ENCODE peak calls at places on chromosomes 6 and 20, in five cellular contexts. One of them, this sample, is unnamed. For H3K4me1, the result is how much of the 10 kb centered on the place peaks cover.

GRCh38 chr6:16909599-16910360 is 148.5 kb upstream of the ATXN1 start:
- DNase-seq in lung: no peak
- DNase-seq in aorta: no peak
- DNase-seq in CD4-positive, alpha-beta memory T cell: no peak
- DNase-seq in SK-N-SH: no peak
- DNase-seq in this sample: no peak

GRCh38 chr6:148962854-148963515 is 216.2 kb downstream of the UST start:
- DNase-seq in lung: no peak
- DNase-seq in aorta: no peak
- DNase-seq in CD4-positive, alpha-beta memory T cell: no peak
- DNase-seq in SK-N-SH: no peak
- DNase-seq in this sample: no peak

GRCh38 chr20:325043-325888 is at the start of gene SOX12:
- DNase-seq in lung: peak
- DNase-seq in aorta: peak
- DNase-seq in CD4-positive, alpha-beta memory T cell: peak
- DNase-seq in SK-N-SH: peak
- DNase-seq in this sample: peak

GRCh38 chr6:88983532-88983931 is 20.1 kb upstream of the RNGTT start:
- DNase-seq in lung: no peak
- DNase-seq in aorta: no peak
- DNase-seq in CD4-positive, alpha-beta memory T cell: no peak
- DNase-seq in SK-N-SH: peak
- DNase-seq in this sample: peak

GRCh38 chr20:62603021-62603906 is 39.0 kb upstream of the SLCO4A1 start:
- DNase-seq in lung: peak
- DNase-seq in aorta: no peak
- DNase-seq in CD4-positive, alpha-beta memory T cell: peak
- DNase-seq in SK-N-SH: no peak
- DNase-seq in this sample: no peak

GRCh38 chr6:15023448-15023847 is 222.4 kb upstream of the JARID2 start:
- DNase-seq in lung: no peak
- DNase-seq in aorta: no peak
- DNase-seq in CD4-positive, alpha-beta memory T cell: peak
- DNase-seq in SK-N-SH: no peak
- DNase-seq in this sample: no peak

GRCh38 chr6:26420607-26421235 is 18.6 kb downstream of the BTN3A1 start:
- DNase-seq in lung: no peak
- DNase-seq in aorta: no peak
- DNase-seq in CD4-positive, alpha-beta memory T cell: peak
- DNase-seq in SK-N-SH: peak
- DNase-seq in this sample: peak

GRCh38 chr20:62025832-62026563 is 39.7 kb downstream of the TAF4 start:
- DNase-seq in lung: no peak
- DNase-seq in aorta: peak
- DNase-seq in CD4-positive, alpha-beta memory T cell: peak
- DNase-seq in SK-N-SH: peak
- DNase-seq in this sample: no peak

GRCh38 chr6:157456524-157456829 is 75.5 kb downstream of the ZDHHC14 start:
- DNase-seq in lung: no peak
- DNase-seq in aorta: no peak
- DNase-seq in CD4-positive, alpha-beta memory T cell: peak
- DNase-seq in SK-N-SH: no peak
- DNase-seq in this sample: no peak

GRCh38 chr6:90687751-90688380 is 101.0 kb upstream of the MAP3K7 start:
- DNase-seq in lung: no peak
- DNase-seq in aorta: no peak
- DNase-seq in CD4-positive, alpha-beta memory T cell: no peak
- DNase-seq in SK-N-SH: no peak
- DNase-seq in this sample: no peak

GRCh38 chr6:93644611-93645010 is 225.3 kb upstream of the EPHA7 start:
- DNase-seq in lung: no peak
- DNase-seq in aorta: no peak
- DNase-seq in CD4-positive, alpha-beta memory T cell: no peak
- DNase-seq in SK-N-SH: no peak
- DNase-seq in this sample: no peak

GRCh38 chr6:32529697-32530429 is at the start of gene HLA-DRB5:
- DNase-seq in lung: peak
- DNase-seq in aorta: no peak
- DNase-seq in CD4-positive, alpha-beta memory T cell: peak
- DNase-seq in SK-N-SH: no peak
- DNase-seq in this sample: no peak

GRCh38 chr6:17865243-17865642 is 122.2 kb downstream of the KIF13A start:
- DNase-seq in lung: no peak
- DNase-seq in aorta: no peak
- DNase-seq in CD4-positive, alpha-beta memory T cell: no peak
- DNase-seq in SK-N-SH: no peak
- DNase-seq in this sample: no peak

GRCh38 chr6:16804515-16805161 is 43.4 kb upstream of the ATXN1 start:
- DNase-seq in lung: no peak
- DNase-seq in aorta: no peak
- DNase-seq in CD4-positive, alpha-beta memory T cell: no peak
- DNase-seq in SK-N-SH: no peak
- DNase-seq in this sample: no peak

GRCh38 chr6:19830171-19830570 is 7.0 kb upstream of the ID4 start:
- DNase-seq in lung: no peak
- DNase-seq in aorta: no peak
- DNase-seq in CD4-positive, alpha-beta memory T cell: no peak
- DNase-seq in SK-N-SH: no peak
- DNase-seq in this sample: no peak

GRCh38 chr6:53943410-53943809 is 148.6 kb downstream of the LRRC1 start:
- DNase-seq in lung: no peak
- DNase-seq in aorta: no peak
- DNase-seq in CD4-positive, alpha-beta memory T cell: no peak
- DNase-seq in SK-N-SH: no peak
- DNase-seq in this sample: no peak

GRCh38 chr6:45679631-45680030 is 301.9 kb upstream of the SUPT3H start:
- DNase-seq in lung: no peak
- DNase-seq in aorta: no peak
- DNase-seq in CD4-positive, alpha-beta memory T cell: no peak
- DNase-seq in SK-N-SH: no peak
- DNase-seq in this sample: no peak

GRCh38 chr6:142872376-142872775 is 72.6 kb downstream of the HIVEP2 start:
- DNase-seq in lung: no peak
- DNase-seq in aorta: no peak
- DNase-seq in CD4-positive, alpha-beta memory T cell: no peak
- DNase-seq in SK-N-SH: no peak
- DNase-seq in this sample: no peak

GRCh38 chr6:149771925-149772324 is 22.4 kb downstream of the PCMT1 start:
- DNase-seq in lung: no peak
- DNase-seq in aorta: no peak
- DNase-seq in CD4-positive, alpha-beta memory T cell: no peak
- DNase-seq in SK-N-SH: no peak
- DNase-seq in this sample: no peak

GRCh38 chr6:37137881-37138568 is 31.9 kb upstream of the PIM1 start:
- DNase-seq in lung: no peak
- DNase-seq in aorta: no peak
- DNase-seq in CD4-positive, alpha-beta memory T cell: no peak
- DNase-seq in SK-N-SH: no peak
- DNase-seq in this sample: peak

GRCh38 chr20:31560900-31561598 is 44.0 kb upstream of the ID1 start:
- DNase-seq in lung: no peak
- DNase-seq in aorta: no peak
- DNase-seq in CD4-positive, alpha-beta memory T cell: no peak
- DNase-seq in SK-N-SH: no peak
- DNase-seq in this sample: no peak

GRCh38 chr6:149483849-149484635 is 772 bp downstream of the ZC3H12D start:
- DNase-seq in lung: no peak
- DNase-seq in aorta: no peak
- DNase-seq in CD4-positive, alpha-beta memory T cell: no peak
- DNase-seq in SK-N-SH: no peak
- DNase-seq in this sample: no peak

GRCh38 chr6:5744497-5744896 is 262.2 kb downstream of the NRN1 start:
- DNase-seq in lung: no peak
- DNase-seq in aorta: no peak
- DNase-seq in CD4-positive, alpha-beta memory T cell: no peak
- DNase-seq in SK-N-SH: peak
- DNase-seq in this sample: no peak

GRCh38 chr6:13762648-13763441 is 51.2 kb upstream of the RANBP9 start:
- DNase-seq in lung: peak
- DNase-seq in aorta: no peak
- DNase-seq in CD4-positive, alpha-beta memory T cell: peak
- DNase-seq in SK-N-SH: no peak
- DNase-seq in this sample: no peak

GRCh38 chr6:27871919-27872633 is 40.1 kb downstream of the OR2B2 start:
- DNase-seq in lung: peak
- DNase-seq in aorta: peak
- DNase-seq in CD4-positive, alpha-beta memory T cell: peak
- DNase-seq in SK-N-SH: peak
- DNase-seq in this sample: peak

GRCh38 chr6:132192646-132193045 is 208.6 kb downstream of the MOXD1 start:
- DNase-seq in lung: no peak
- DNase-seq in aorta: no peak
- DNase-seq in CD4-positive, alpha-beta memory T cell: no peak
- DNase-seq in SK-N-SH: no peak
- DNase-seq in this sample: no peak

DNA sequence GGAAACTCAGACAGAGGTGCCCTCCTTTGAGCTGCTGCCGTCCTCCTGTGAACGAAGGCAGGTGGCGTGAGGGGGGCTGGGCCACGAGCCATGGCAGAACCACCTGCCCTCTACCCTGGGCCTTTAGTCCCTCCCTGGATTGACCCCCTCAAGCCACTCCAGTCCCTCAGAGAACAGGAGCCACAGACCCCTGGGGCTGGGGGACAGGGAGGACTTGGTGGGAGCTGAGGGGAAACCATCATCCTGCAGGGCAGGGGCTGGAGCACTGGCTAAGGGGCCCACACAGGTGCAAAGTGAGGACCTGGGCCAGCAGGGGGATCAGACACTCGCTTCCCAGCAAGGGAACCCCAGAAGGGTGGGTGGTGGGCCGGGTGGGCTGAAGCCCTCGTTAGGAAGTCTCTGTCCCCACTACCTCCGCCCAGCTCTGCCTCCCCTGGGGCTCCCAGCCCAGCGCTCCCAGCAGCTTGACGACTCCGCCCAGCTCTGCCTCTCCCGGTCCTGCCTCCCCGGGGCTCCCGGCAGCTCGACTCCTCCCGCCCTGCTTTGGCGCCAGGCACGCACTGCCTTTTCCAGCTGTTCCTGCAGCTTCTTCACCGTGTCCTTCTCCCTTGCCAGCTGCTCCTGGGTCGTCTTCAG is 44.4 kb downstream of the DSTN start:
- DNase-seq in lung: no peak
- DNase-seq in aorta: peak
- DNase-seq in CD4-positive, alpha-beta memory T cell: no peak
- DNase-seq in SK-N-SH: peak
- DNase-seq in this sample: peak
- H3K27ac ChIP-seq in lung: peak
- H3K27ac ChIP-seq in aorta: peak
- H3K27ac ChIP-seq in CD4-positive, alpha-beta memory T cell: no peak
- H3K27ac ChIP-seq in SK-N-SH: no peak
- H3K27ac ChIP-seq in this sample: no peak

GRCh38 chr6:98633886-98634285 is 200.5 kb upstream of the POU3F2 start:
- DNase-seq in lung: no peak
- DNase-seq in aorta: no peak
- DNase-seq in CD4-positive, alpha-beta memory T cell: no peak
- DNase-seq in SK-N-SH: no peak
- DNase-seq in this sample: no peak

GRCh38 chr6:98639236-98639635 is 195.1 kb upstream of the POU3F2 start:
- DNase-seq in lung: no peak
- DNase-seq in aorta: no peak
- DNase-seq in CD4-positive, alpha-beta memory T cell: no peak
- DNase-seq in SK-N-SH: no peak
- DNase-seq in this sample: no peak

GRCh38 chr6:98636941-98637340 is 197.4 kb upstream of the POU3F2 start:
- DNase-seq in lung: no peak
- DNase-seq in aorta: no peak
- DNase-seq in CD4-positive, alpha-beta memory T cell: no peak
- DNase-seq in SK-N-SH: no peak
- DNase-seq in this sample: no peak

DNA sequence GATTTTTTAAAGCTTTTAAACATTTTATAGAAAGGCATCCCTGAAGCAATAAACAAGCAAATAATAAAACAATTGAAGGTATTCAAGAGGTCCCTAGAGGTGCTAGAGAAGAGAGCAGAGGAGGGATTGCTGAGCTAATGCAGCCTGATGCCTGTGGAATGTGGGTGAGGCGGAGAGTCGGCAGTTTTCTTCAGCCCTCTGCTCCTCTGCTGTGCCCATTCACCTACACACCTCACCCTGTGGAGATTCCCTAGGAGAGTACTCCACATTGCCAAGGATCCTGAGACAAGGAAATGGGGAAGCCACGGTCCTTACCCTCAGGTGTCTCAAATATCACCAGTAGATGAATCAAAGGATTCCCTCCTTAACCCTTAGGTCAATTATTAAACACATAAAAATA is 199.8 kb upstream of the POU3F2 start:
- DNase-seq in lung: no peak
- DNase-seq in aorta: no peak
- DNase-seq in CD4-positive, alpha-beta memory T cell: no peak
- DNase-seq in SK-N-SH: no peak
- DNase-seq in this sample: peak
- H3K4me1 ChIP-seq in lung: under half
- H3K4me1 ChIP-seq in aorta: under half
- H3K4me1 ChIP-seq in CD4-positive, alpha-beta memory T cell: under half
- H3K4me1 ChIP-seq in SK-N-SH: under half
- H3K4me1 ChIP-seq in this sample: under half

GRCh38 chr20:22384978-22385377 is 199.4 kb downstream of the FOXA2 start:
- DNase-seq in lung: no peak
- DNase-seq in aorta: no peak
- DNase-seq in CD4-positive, alpha-beta memory T cell: no peak
- DNase-seq in SK-N-SH: no peak
- DNase-seq in this sample: no peak

GRCh38 chr20:22386300-22386623 is 198.1 kb downstream of the FOXA2 start:
- DNase-seq in lung: no peak
- DNase-seq in aorta: no peak
- DNase-seq in CD4-positive, alpha-beta memory T cell: no peak
- DNase-seq in SK-N-SH: no peak
- DNase-seq in this sample: no peak

GRCh38 chr20:22385602-22386299 is 198.6 kb downstream of the FOXA2 start:
- DNase-seq in lung: no peak
- DNase-seq in aorta: no peak
- DNase-seq in CD4-positive, alpha-beta memory T cell: no peak
- DNase-seq in SK-N-SH: no peak
- DNase-seq in this sample: no peak

GRCh38 chr20:22389836-22390542 is 194.4 kb downstream of the FOXA2 start:
- DNase-seq in lung: peak
- DNase-seq in aorta: no peak
- DNase-seq in CD4-positive, alpha-beta memory T cell: no peak
- DNase-seq in SK-N-SH: no peak
- DNase-seq in this sample: peak

GRCh38 chr20:22387452-22387851 is 196.9 kb downstream of the FOXA2 start:
- DNase-seq in lung: no peak
- DNase-seq in aorta: no peak
- DNase-seq in CD4-positive, alpha-beta memory T cell: no peak
- DNase-seq in SK-N-SH: no peak
- DNase-seq in this sample: no peak
- H3K27ac ChIP-seq in lung: no peak
- H3K27ac ChIP-seq in aorta: no peak
- H3K27ac ChIP-seq in CD4-positive, alpha-beta memory T cell: no peak
- H3K27ac ChIP-seq in SK-N-SH: no peak
- H3K27ac ChIP-seq in this sample: no peak

DNA sequence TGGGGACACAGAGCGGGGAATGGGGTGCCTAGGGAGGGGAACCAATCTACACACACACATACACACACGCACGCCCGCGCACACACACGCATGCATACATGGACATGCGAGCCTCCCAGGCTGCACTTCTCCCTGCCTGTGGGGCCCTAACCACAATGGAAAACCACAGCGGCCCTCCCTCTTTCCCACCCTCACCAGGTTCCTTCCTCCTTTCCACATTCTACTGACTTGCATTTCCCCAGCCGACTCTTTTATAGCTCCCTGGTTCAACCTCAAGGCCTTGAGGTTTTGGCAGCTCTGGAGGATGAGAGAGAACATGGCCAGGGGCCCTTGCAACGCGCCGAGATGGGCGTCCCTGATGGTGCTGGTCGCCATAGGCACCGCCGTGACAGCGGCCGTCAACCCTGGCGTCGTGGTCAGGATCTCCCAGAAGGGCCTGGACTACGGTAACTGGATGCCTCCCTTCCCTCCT is at the start of gene BPI:
- DNase-seq in lung: peak
- DNase-seq in aorta: no peak
- DNase-seq in CD4-positive, alpha-beta memory T cell: no peak
- DNase-seq in SK-N-SH: no peak
- DNase-seq in this sample: no peak
- H3K4me1 ChIP-seq in lung: under half
- H3K4me1 ChIP-seq in aorta: under half
- H3K4me1 ChIP-seq in CD4-positive, alpha-beta memory T cell: under half
- H3K4me1 ChIP-seq in SK-N-SH: under half
- H3K4me1 ChIP-seq in this sample: under half